ENCODE peak calls at places on chromosome 21, in four cellular contexts. G is IMR-90, O is H1, Z is H9. W is an unnamed sample.

GRCh38 chr21:38861989-38862683 is 56.4 kb downstream of the ETS2 start:
- DNase-seq in G (no peak), O (no peak), Z (no peak), W (no peak)

GRCh38 chr21:28636988-28637691 is 355.5 kb downstream of the LTN1 start:
- DNase-seq in G (peak), O (no peak), Z (no peak), W (no peak)

GRCh38 chr21:45388011-45388521 is 16.9 kb upstream of the COL18A1 start:
- DNase-seq in G (no peak), O (no peak), Z (no peak), W (no peak)

GRCh38 chr21:23644768-23645167 is 1962.5 kb downstream of the MRPL39 start:
- DNase-seq in G (no peak), O (no peak), Z (no peak), W (no peak)

GRCh38 chr21:41250519-41250918 is 66.1 kb upstream of the FAM3B start:
- DNase-seq in G (peak), O (no peak), Z (no peak), W (no peak)

GRCh38 chr21:45378258-45378966 is 26.6 kb upstream of the COL18A1 start:
- DNase-seq in G (peak), O (peak), Z (peak), W (peak)

GRCh38 chr21:38914531-38915385 is 109.0 kb downstream of the ETS2 start:
- DNase-seq in G (peak), O (no peak), Z (peak), W (no peak)

GRCh38 chr21:28429161-28429560 is 563.5 kb downstream of the LTN1 start:
- DNase-seq in G (peak), O (no peak), Z (no peak), W (no peak)

GRCh38 chr21:45872471-45872870 is 109.1 kb upstream of the COL6A1 start:
- DNase-seq in G (no peak), O (no peak), Z (no peak), W (no peak)

GRCh38 chr21:44866780-44867179 is 6.7 kb downstream of the PTTG1IP start:
- DNase-seq in G (peak), O (no peak), Z (no peak), W (peak)

GRCh38 chr21:24045775-24046215 is 1561.5 kb downstream of the MRPL39 start:
- DNase-seq in G (peak), O (no peak), Z (no peak), W (peak)

GRCh38 chr21:44666401-44667320 is at the start of gene KRTAP12-2:
- DNase-seq in G (no peak), O (no peak), Z (peak), W (no peak)

GRCh38 chr21:44510508-44511218 is 29.3 kb downstream of the KRTAP10-1 start:
- DNase-seq in G (no peak), O (peak), Z (peak), W (peak)

GRCh38 chr21:38297193-38297592 is 40.4 kb downstream of the KCNJ15 start:
- DNase-seq in G (peak), O (no peak), Z (no peak), W (no peak)

GRCh38 chr21:38922474-38922873 is 116.7 kb downstream of the ETS2 start:
- DNase-seq in G (no peak), O (no peak), Z (no peak), W (no peak)

GRCh38 chr21:33112670-33113596 is 43.0 kb downstream of the OLIG1 start:
- DNase-seq in G (no peak), O (no peak), Z (no peak), W (no peak)

GRCh38 chr21:33109574-33110339 is 39.8 kb downstream of the OLIG1 start:
- DNase-seq in G (no peak), O (no peak), Z (peak), W (peak)

GRCh38 chr21:33110340-33110715 is 40.4 kb downstream of the OLIG1 start:
- DNase-seq in G (no peak), O (no peak), Z (no peak), W (no peak)

GRCh38 chr21:33112151-33112550 is 42.2 kb downstream of the OLIG1 start:
- DNase-seq in G (no peak), O (no peak), Z (no peak), W (no peak)

GRCh38 chr21:33111577-33111976 is 41.6 kb downstream of the OLIG1 start:
- DNase-seq in G (no peak), O (no peak), Z (no peak), W (no peak)
- H3K56ac ChIP-seq in G (no peak), O (no peak), Z (no peak), W (no peak)

GRCh38 chr21:20311388-20311787 is 686.8 kb upstream of the NCAM2 start:
- DNase-seq in G (no peak), O (no peak), Z (no peak), W (no peak)
- H3K56ac ChIP-seq in G (no peak), O (no peak), Z (no peak), W (no peak)

GRCh38 chr21:34730756-34731445 is 62.1 kb downstream of the CLIC6 start:
- DNase-seq in G (no peak), O (no peak), Z (no peak), W (no peak)
- H3K56ac ChIP-seq in G (no peak), O (no peak), Z (no peak), W (no peak)

DNA sequence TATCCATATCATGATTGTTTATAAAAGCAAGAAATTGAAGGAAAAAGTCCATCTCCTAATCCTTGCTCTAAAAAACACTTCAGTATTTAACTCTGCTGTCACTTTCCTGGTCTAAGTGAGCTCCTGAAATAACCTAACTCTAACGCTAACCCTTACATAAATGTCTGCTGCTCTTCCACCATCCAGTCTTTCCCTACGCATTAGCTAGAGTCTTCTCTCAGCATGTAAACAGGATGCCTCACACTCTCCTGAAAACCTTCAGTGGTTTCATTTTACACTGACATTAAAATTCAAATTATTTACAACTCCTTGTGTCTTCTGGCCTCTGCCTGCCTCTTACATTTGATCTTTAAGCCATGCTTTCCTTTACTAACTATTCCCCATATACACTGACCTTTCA is 697.6 kb upstream of the CXADR start:
- DNase-seq in G (no peak), O (no peak), Z (no peak), W (peak)
- H3K56ac ChIP-seq in G (no peak), O (no peak), Z (no peak), W (no peak)

DNA sequence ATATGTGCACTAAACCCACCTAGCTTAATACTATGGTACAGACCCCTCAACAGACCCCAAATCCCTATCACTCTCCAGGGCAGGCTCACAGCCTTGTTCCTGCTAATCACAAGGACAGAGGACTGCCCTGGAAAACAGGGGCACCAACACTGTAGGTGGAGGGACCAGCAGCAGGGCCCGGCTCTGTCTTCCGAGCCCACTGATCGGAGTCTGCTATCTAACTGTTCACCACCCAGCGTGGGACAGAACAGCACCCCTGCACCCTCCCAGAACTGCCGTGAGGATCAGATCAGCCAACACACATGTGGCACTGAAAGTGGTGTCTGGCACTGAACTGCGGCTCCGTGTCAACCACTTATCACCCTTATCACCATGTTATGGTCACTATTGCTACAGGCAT is 6.2 kb downstream of the WDR4 start:
- DNase-seq in G (no peak), O (no peak), Z (no peak), W (no peak)
- H3K56ac ChIP-seq in G (no peak), O (no peak), Z (no peak), W (no peak)

W was measured in mesendoderm.